ENCODE peak calls at places on chromosomes 6 and 20, in seven cellular contexts. J, T, R, S, D, P and E are unnamed samples.

GRCh38 chr6:61606500-61606899 is 679.5 kb downstream of the KHDRBS2 start:
- DNase-seq in J (peak), T (no peak), R (peak), S (no peak), D (no peak), P (no peak), E (no peak)

GRCh38 chr20:35293303-35294292 is 1.4 kb upstream of the FAM83C start:
- DNase-seq in J (no peak), T (no peak), R (no peak), S (no peak), D (no peak), P (no peak), E (no peak)

GRCh38 chr6:163416640-163417253 is 2.2 kb downstream of the QKI start:
- DNase-seq in J (no peak), T (peak), R (peak), S (peak), D (no peak), P (peak), E (peak)

GRCh38 chr6:50653253-50653652 is 60.1 kb upstream of the TFAP2D start:
- DNase-seq in J (no peak), T (no peak), R (no peak), S (no peak), D (no peak), P (no peak), E (no peak)

GRCh38 chr6:5979650-5980427 is 26.9 kb downstream of the NRN1 start:
- DNase-seq in J (no peak), T (no peak), R (no peak), S (no peak), D (no peak), P (no peak), E (no peak)

GRCh38 chr6:1297746-1298145 is 14.2 kb upstream of the FOXQ1 start:
- DNase-seq in J (no peak), T (peak), R (no peak), S (no peak), D (no peak), P (no peak), E (no peak)

GRCh38 chr6:139030211-139030530 is 1.6 kb downstream of the ABRACL start:
- DNase-seq in J (no peak), T (no peak), R (peak), S (peak), D (no peak), P (no peak), E (no peak)

GRCh38 chr6:73985891-73986290 is 289.9 kb downstream of the CD109 start:
- DNase-seq in J (no peak), T (peak), R (peak), S (no peak), D (no peak), P (no peak), E (no peak)

GRCh38 chr6:149166324-149166723 is 151.2 kb upstream of the TAB2 start:
- DNase-seq in J (no peak), T (peak), R (peak), S (no peak), D (no peak), P (no peak), E (no peak)

GRCh38 chr6:130776287-130776925 is 50.8 kb upstream of the SMLR1 start:
- DNase-seq in J (no peak), T (no peak), R (no peak), S (no peak), D (no peak), P (no peak), E (no peak)

GRCh38 chr6:127206531-127207065 is 60.1 kb upstream of the RNF146 start:
- DNase-seq in J (no peak), T (peak), R (no peak), S (no peak), D (no peak), P (no peak), E (no peak)

GRCh38 chr6:89021629-89022028 is 58.2 kb upstream of the RNGTT start:
- DNase-seq in J (peak), T (no peak), R (peak), S (no peak), D (no peak), P (no peak), E (no peak)

GRCh38 chr6:14281831-14282230 is 164.3 kb downstream of the CD83 start:
- DNase-seq in J (peak), T (no peak), R (no peak), S (no peak), D (no peak), P (peak), E (no peak)

GRCh38 chr6:170093658-170094596 is 197.0 kb downstream of the DLL1 start:
- DNase-seq in J (peak), T (no peak), R (no peak), S (no peak), D (no peak), P (no peak), E (no peak)

GRCh38 chr6:14787677-14788076 is 458.2 kb upstream of the JARID2 start:
- DNase-seq in J (no peak), T (no peak), R (no peak), S (no peak), D (no peak), P (no peak), E (no peak)

GRCh38 chr6:13539572-13539971 is 34.8 kb upstream of the SIRT5 start:
- DNase-seq in J (no peak), T (no peak), R (no peak), S (no peak), D (no peak), P (no peak), E (no peak)

DNA sequence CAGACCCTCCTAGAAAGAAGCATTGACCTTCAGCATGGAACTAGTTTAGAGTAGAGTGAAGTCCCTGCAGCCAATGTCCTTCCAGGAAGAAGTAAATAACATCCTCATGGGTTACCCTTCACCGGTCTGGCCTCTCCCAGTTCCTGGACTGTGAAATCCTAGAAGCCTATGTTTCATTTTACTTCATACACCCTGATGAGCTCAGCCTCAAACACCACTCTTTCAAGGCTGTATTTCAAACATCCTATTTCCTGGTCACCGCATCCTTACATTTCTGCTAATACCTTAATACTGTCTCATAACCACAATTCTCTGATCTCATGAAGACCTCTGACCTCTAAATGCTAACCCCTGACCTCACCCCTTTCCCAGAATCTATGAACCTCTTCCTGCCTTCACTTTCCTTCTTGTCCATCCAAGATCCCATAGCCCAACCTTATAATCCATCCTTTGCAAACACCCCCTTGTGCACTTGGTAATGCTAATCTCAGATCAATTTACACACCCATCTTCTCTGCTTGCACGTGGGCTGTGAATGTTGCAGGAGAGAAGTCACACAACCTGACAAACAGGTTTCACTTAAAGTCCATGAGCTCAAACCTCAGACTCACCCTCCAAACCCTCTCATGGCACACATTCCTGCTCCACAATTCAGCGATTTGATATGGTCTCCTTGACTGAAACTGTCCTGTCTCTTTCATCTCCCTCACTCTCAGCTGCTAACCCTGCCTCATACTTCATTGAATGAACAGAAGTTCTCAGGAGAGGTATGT is 30.2 kb downstream of the SLC2A10 start:
- DNase-seq in J (no peak), T (peak), R (no peak), S (no peak), D (no peak), P (no peak), E (no peak)
- H3K27ac ChIP-seq in J (no peak), T (no peak), R (no peak), S (no peak), D (no peak), P (no peak), E (no peak)

GRCh38 chr20:21518292-21518991 is 4.6 kb upstream of the NKX2-2 start:
- DNase-seq in J (peak), T (no peak), R (no peak), S (no peak), D (no peak), P (no peak), E (no peak)

GRCh38 chr20:21517566-21518277 is 3.9 kb upstream of the NKX2-2 start:
- DNase-seq in J (peak), T (no peak), R (peak), S (no peak), D (no peak), P (no peak), E (no peak)

GRCh38 chr20:21515300-21516179 is 1.7 kb upstream of the NKX2-2 start:
- DNase-seq in J (no peak), T (no peak), R (peak), S (no peak), D (peak), P (no peak), E (peak)

GRCh38 chr20:21516180-21516567 is 2.3 kb upstream of the NKX2-2 start:
- DNase-seq in J (no peak), T (no peak), R (no peak), S (no peak), D (no peak), P (no peak), E (no peak)

DNA sequence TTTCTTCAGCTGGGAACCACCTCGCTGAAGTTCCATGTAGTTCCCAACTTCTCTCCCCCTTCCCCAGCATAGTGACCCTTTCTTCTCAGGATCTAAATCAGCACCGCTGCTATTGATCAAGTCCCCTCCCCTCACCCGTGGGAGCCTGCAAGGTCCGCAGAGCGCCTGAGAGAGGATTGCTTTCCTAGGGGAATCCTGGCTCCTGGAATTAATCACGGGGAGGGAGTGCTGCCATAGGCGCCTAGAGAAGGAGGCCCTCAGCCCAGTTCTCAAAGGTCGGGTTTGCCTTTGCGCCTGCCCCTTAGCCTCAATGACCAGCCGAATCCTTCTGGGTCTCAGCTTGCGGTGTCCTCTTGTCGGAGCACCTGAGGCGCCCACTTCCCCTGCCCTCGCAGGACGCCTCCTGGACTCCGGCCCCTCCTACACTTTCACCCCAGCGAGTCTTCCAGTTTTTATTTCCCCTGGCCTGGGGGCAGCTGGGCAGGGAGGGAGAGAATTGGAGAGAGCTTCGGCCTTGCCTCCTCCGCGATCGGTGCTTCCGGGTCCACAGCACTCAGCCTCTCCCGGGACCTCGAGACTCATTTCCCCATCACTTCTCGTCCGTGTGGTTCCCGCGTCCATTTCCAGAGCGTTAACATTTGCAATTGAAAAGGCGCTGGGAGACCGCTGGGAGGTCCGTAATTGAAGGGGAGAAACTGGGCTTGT is 3.1 kb upstream of the NKX2-2 start:
- DNase-seq in J (peak), T (no peak), R (peak), S (no peak), D (no peak), P (no peak), E (no peak)
- H3K27ac ChIP-seq in J (no peak), T (no peak), R (no peak), S (no peak), D (no peak), P (no peak), E (no peak)

GRCh38 chr6:161035981-161036263 is 44.4 kb downstream of the MAP3K4 start:
- DNase-seq in J (no peak), T (no peak), R (no peak), S (no peak), D (no peak), P (no peak), E (no peak)

GRCh38 chr6:161029195-161029809 is 37.7 kb downstream of the MAP3K4 start:
- DNase-seq in J (no peak), T (peak), R (no peak), S (no peak), D (no peak), P (no peak), E (no peak)

GRCh38 chr6:161033667-161034066 is 42.1 kb downstream of the MAP3K4 start:
- DNase-seq in J (no peak), T (peak), R (no peak), S (no peak), D (no peak), P (no peak), E (no peak)

GRCh38 chr6:161035182-161035980 is 43.8 kb downstream of the MAP3K4 start:
- DNase-seq in J (no peak), T (no peak), R (no peak), S (no peak), D (no peak), P (no peak), E (no peak)

DNA sequence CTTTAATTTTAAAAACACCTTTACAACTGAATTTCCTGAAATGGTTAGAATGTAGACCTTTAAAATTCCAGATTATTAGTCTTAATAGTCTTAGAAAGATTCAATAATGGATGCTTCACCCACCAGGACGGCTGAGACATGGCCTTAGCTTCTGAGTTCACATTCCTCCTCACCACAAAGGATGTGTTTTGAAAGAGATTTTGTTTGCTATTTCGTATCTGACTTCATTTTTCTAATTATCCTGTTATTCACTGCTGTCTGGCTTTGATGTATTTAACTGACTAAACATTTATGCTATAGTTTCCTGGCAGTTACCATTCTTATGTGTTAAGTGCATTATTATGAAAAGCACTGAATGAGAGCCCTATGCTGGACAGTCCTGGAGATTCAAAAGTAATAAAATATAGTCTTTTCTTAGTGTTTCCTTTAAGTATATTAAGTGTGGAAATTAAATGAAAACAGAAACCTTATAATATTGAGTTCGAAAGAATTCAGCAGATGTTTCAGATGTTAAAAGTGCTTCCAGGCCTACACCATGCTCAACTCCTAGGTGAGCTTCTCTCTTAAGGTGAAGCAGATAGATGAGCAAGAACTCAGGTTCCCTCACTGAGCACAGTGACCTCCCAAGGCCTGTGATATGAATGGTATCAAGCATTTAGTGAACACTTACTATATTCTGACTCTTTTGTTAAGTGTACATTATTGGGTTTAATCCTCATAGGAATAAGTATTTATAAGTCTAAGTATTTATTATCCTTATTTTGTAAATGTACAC is 40.3 kb downstream of the MAP3K4 start:
- DNase-seq in J (no peak), T (peak), R (no peak), S (no peak), D (no peak), P (no peak), E (no peak)
- H3K27ac ChIP-seq in J (no peak), T (no peak), R (no peak), S (no peak), D (no peak), P (no peak), E (no peak)

GRCh38 chr6:16704706-16705402 is 56.4 kb downstream of the ATXN1 start:
- DNase-seq in J (no peak), T (peak), R (no peak), S (no peak), D (no peak), P (no peak), E (no peak)
- H3K27ac ChIP-seq in J (no peak), T (peak), R (no peak), S (no peak), D (peak), P (no peak), E (no peak)

GRCh38 chr20:51417245-51417560 is 125.3 kb downstream of the NFATC2 start:
- DNase-seq in J (no peak), T (no peak), R (no peak), S (no peak), D (no peak), P (no peak), E (no peak)
- H3K27ac ChIP-seq in J (no peak), T (no peak), R (no peak), S (peak), D (no peak), P (no peak), E (no peak)

DNA sequence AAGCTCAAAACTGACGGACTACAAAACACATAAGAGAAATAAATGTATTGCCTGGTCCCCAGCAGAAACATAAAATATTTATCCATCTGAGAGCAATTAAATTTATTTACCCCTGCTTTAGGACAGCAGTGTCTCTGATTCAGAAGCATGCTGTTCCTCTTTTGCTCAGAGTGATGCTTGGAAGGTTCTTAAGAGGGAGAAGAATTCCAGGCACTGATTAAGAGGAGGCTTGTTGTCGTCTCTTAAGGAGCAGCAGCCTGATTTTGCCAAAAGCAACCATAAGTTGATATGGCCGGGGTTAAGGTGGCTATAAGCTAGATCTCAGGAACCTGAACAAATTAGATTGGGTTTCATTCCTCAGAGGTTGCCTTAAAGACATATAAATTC is 25.8 kb downstream of the CAP2 start:
- DNase-seq in J (no peak), T (peak), R (peak), S (no peak), D (no peak), P (no peak), E (no peak)
- H3K27ac ChIP-seq in J (no peak), T (peak), R (peak), S (no peak), D (no peak), P (peak), E (no peak)

DNA sequence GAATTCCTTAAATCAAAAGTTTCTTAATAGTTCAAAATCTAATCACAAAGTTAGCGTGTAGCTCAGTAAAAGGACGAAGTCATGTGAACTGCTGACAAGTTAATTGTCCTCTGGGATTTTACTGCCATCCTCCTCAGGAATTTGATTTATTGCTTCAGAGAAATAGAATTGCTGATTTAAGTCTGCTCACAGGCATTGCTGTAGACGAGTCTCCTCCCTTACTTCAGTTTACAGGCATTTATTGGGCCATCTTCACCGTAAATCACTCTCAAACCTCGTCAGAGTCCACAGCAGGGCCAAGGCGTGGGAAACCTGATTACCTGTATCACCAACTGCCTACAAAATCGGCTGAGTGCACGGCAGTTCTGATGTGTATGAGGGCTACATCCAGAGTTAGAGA is 119.1 kb upstream of the PDE10A start:
- DNase-seq in J (no peak), T (no peak), R (no peak), S (no peak), D (no peak), P (no peak), E (no peak)
- H3K27ac ChIP-seq in J (no peak), T (no peak), R (no peak), S (no peak), D (no peak), P (no peak), E (no peak)

GRCh38 chr6:27250277-27250954 is 2.9 kb downstream of the PRSS16 start:
- DNase-seq in J (no peak), T (no peak), R (no peak), S (no peak), D (no peak), P (no peak), E (no peak)
- H3K27ac ChIP-seq in J (no peak), T (no peak), R (no peak), S (no peak), D (no peak), P (no peak), E (no peak)

GRCh38 chr20:43355610-43356009 is 102.1 kb upstream of the SRSF6 start:
- DNase-seq in J (no peak), T (no peak), R (no peak), S (no peak), D (no peak), P (no peak), E (no peak)
- H3K27ac ChIP-seq in J (no peak), T (no peak), R (no peak), S (no peak), D (no peak), P (no peak), E (no peak)